ENCODE peak calls at places on chromosomes 13 and 19, in four cellular contexts. B is transverse colon; Z is CD8-positive, alpha-beta T cell; N is naive thymus-derived CD4-positive, alpha-beta T cell. D is an unnamed sample. For H3K4me1, the result is how much of the 10 kb centered on the place peaks cover.

GRCh38 chr19:3253270-3253669 is 28.8 kb downstream of the CELF5 start:
- DNase-seq in B (no peak), N (no peak), Z (no peak), D (no peak)

GRCh38 chr19:47475460-47475859 is 3.8 kb upstream of the SLC8A2 start:
- DNase-seq in Z (no peak), N (no peak), B (no peak), D (no peak)

GRCh38 chr13:29594710-29595379 is 643 bp downstream of the SLC7A1 start:
- DNase-seq in B (peak), Z (peak), N (peak), D (peak)

GRCh38 chr19:6685482-6685881 is 15.5 kb upstream of the TNFSF14 start:
- DNase-seq in B (no peak), Z (no peak), N (no peak), D (no peak)

GRCh38 chr19:56383826-56384605 is 9.3 kb downstream of the ZNF582 start:
- DNase-seq in Z (no peak), B (no peak), N (no peak), D (no peak)

GRCh38 chr19:17949956-17950309 is 17.0 kb upstream of the KCNN1 start:
- DNase-seq in B (no peak), N (peak), Z (no peak), D (no peak)

GRCh38 chr13:35630551-35631275 is 154.2 kb upstream of the MAB21L1 start:
- DNase-seq in Z (no peak), N (no peak), B (no peak), D (no peak)

GRCh38 chr19:3798137-3798536 is 12.0 kb upstream of the MATK start:
- DNase-seq in Z (no peak), N (no peak), B (no peak), D (no peak)

GRCh38 chr13:44434441-44435141 is 61.0 kb downstream of the SERP2 start:
- DNase-seq in Z (no peak), B (no peak), N (no peak), D (no peak)
- H3K27ac ChIP-seq in Z (no peak), B (peak), N (peak), D (peak)

GRCh38 chr13:75153834-75154233 is 328.1 kb downstream of the TBC1D4 start:
- DNase-seq in Z (no peak), B (no peak), N (no peak), D (no peak)

GRCh38 chr13:75149781-75150180 is 332.2 kb downstream of the TBC1D4 start:
- DNase-seq in Z (no peak), B (no peak), N (no peak), D (no peak)

GRCh38 chr13:75151081-75151643 is 330.8 kb downstream of the TBC1D4 start:
- DNase-seq in Z (no peak), N (no peak), B (no peak), D (no peak)

DNA sequence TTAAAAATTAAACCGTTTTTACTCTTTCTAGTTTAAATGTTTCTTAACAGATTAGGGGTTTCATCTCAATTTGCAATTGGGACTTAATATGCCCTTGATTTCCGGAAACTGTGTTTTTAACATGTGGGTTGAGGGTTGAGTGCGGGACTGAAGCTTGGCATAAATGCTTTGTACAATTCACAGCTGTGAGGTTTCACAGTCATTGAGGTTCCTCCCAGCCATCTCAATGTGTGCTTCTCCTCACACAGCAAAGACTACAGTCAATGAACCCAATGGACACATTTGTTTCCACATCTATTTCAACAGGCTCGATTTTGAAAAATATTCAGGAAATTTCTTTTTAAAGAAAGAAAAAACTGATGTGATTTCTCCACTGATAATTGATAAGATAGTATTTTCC is 328.6 kb downstream of the TBC1D4 start:
- DNase-seq in N (no peak), B (no peak), Z (no peak), D (no peak)
- H3K4me1 ChIP-seq in N (under half), B (under half), Z (under half), D (under half)

GRCh38 chr19:58181902-58182576 is 822 bp upstream of the ZNF274 start:
- DNase-seq in B (peak), Z (peak), N (peak), D (peak)
- H3K27ac ChIP-seq in B (peak), Z (peak), N (peak), D (peak)

GRCh38 chr13:51814825-51815650 is 11.1 kb upstream of the DHRS12 start:
- DNase-seq in N (peak), B (peak), Z (peak), D (peak)
- H3K4me1 ChIP-seq in N (half or more), B (under half), Z (half or more), D (under half)

GRCh38 chr13:98134901-98135300 is 8.0 kb upstream of the FARP1 start:
- DNase-seq in N (no peak), Z (no peak), B (no peak), D (no peak)
- H3K27ac ChIP-seq in N (no peak), Z (no peak), B (no peak), D (no peak)

GRCh38 chr19:19193926-19194325 is 1.9 kb downstream of the RFXANK start:
- DNase-seq in N (no peak), Z (no peak), B (no peak), D (no peak)
- H3K4me1 ChIP-seq in N (under half), Z (under half), B (under half), D (under half)

D was measured in Peyer's patch.